ENCODE peak calls at places on chromosomes 11 and 22, in nine cellular contexts. A is HCT116, X is mammary epithelial cell, Z is brain microvascular endothelial cell, T is upper lobe of right lung, I is GM06990, M is IMR-90, E is heart left ventricle, U is OCI-LY7. W is an unnamed sample.

GRCh38 chr11:111086058-111086457 is 159.5 kb upstream of the POU2AF2 start:
- DNase-seq in A (no peak), X (no peak), Z (no peak), T (no peak), I (no peak), M (no peak), E (no peak), U (no peak), W (no peak)

GRCh38 chr11:93775289-93775688 is 8.8 kb upstream of the MED17 start:
- DNase-seq in A (peak), X (no peak), Z (peak), T (no peak), I (no peak), M (no peak), E (no peak), U (peak), W (no peak)

GRCh38 chr22:49962012-49962750 is 1.6 kb downstream of the PIM3 start:
- DNase-seq in A (no peak), X (peak), Z (peak), T (peak), I (peak), M (peak), E (peak), U (peak), W (peak)

GRCh38 chr11:7534030-7534378 is 20.2 kb downstream of the PPFIBP2 start:
- DNase-seq in A (no peak), X (no peak), Z (no peak), T (no peak), I (no peak), M (no peak), E (no peak), U (no peak), W (no peak)

GRCh38 chr22:20210473-20211059 is 57.6 kb downstream of the RTN4R start:
- DNase-seq in A (no peak), X (no peak), Z (no peak), T (no peak), I (no peak), M (no peak), E (no peak), U (no peak), W (no peak)

GRCh38 chr22:47739616-47740015 is 977.2 kb downstream of the TBC1D22A start:
- DNase-seq in A (no peak), X (no peak), Z (no peak), T (no peak), I (no peak), M (no peak), E (no peak), U (no peak), W (no peak)

GRCh38 chr22:49666146-49666809 is 161.4 kb downstream of the BRD1 start:
- DNase-seq in A (no peak), X (no peak), Z (no peak), T (peak), I (no peak), M (no peak), E (no peak), U (no peak), W (no peak)

GRCh38 chr11:25860677-25861445 is 471.1 kb upstream of the ANO3 start:
- DNase-seq in A (no peak), X (no peak), Z (peak), T (no peak), I (no peak), M (peak), E (no peak), U (no peak), W (peak)

GRCh38 chr11:60951611-60951908 is 416 bp downstream of the SLC15A3 start:
- DNase-seq in A (no peak), X (no peak), Z (no peak), T (no peak), I (no peak), M (no peak), E (no peak), U (peak), W (peak)

GRCh38 chr11:84958295-84958694 is 668.8 kb downstream of the DLG2 start:
- DNase-seq in A (no peak), X (no peak), Z (no peak), T (no peak), I (no peak), M (no peak), E (no peak), U (no peak), W (no peak)

GRCh38 chr11:35418282-35418846 is 994 bp downstream of the SLC1A2 start:
- DNase-seq in A (no peak), X (no peak), Z (no peak), T (peak), I (no peak), M (no peak), E (no peak), U (no peak), W (no peak)

GRCh38 chr11:58286249-58286648 is 18.2 kb upstream of the OR10W1 start:
- DNase-seq in A (peak), X (peak), Z (peak), T (no peak), I (no peak), M (peak), E (no peak), U (peak), W (peak)

GRCh38 chr11:35047179-35047578 is 91.8 kb upstream of the CD44 start:
- DNase-seq in A (no peak), X (no peak), Z (no peak), T (no peak), I (peak), M (no peak), E (no peak), U (peak), W (no peak)

GRCh38 chr11:92702037-92702436 is 267.4 kb upstream of the MTNR1B start:
- DNase-seq in A (no peak), X (peak), Z (peak), T (no peak), I (no peak), M (peak), E (no peak), U (no peak), W (no peak)

GRCh38 chr11:33690290-33691050 is 10.2 kb downstream of the C11orf91 start:
- DNase-seq in A (peak), X (peak), Z (peak), T (no peak), I (no peak), M (peak), E (peak), U (no peak), W (peak)

GRCh38 chr11:130407978-130408377 is 20.4 kb downstream of the ADAMTS8 start:
- DNase-seq in A (peak), X (peak), Z (peak), T (no peak), I (no peak), M (peak), E (peak), U (no peak), W (peak)

GRCh38 chr11:61869636-61870428 is 21.5 kb downstream of the FADS3 start:
- DNase-seq in A (no peak), X (no peak), Z (no peak), T (no peak), I (no peak), M (no peak), E (no peak), U (no peak), W (no peak)

GRCh38 chr22:38040953-38041759 is 16.0 kb upstream of the PICK1 start:
- DNase-seq in A (no peak), X (no peak), Z (peak), T (no peak), I (no peak), M (peak), E (no peak), U (no peak), W (no peak)

GRCh38 chr11:5366856-5367255 is 15.5 kb downstream of the OR51B6 start:
- DNase-seq in A (no peak), X (no peak), Z (no peak), T (no peak), I (no peak), M (peak), E (no peak), U (no peak), W (no peak)

GRCh38 chr11:19844806-19845205 is 132.2 kb downstream of the NAV2 start:
- DNase-seq in A (no peak), X (peak), Z (no peak), T (no peak), I (no peak), M (no peak), E (no peak), U (no peak), W (no peak)

GRCh38 chr11:111977141-111978027 is 40.2 kb downstream of the DIXDC1 start:
- DNase-seq in A (no peak), X (peak), Z (peak), T (peak), I (no peak), M (no peak), E (peak), U (no peak), W (no peak)

GRCh38 chr11:102640946-102641345 is 15.8 kb upstream of the MMP20 start:
- DNase-seq in A (no peak), X (no peak), Z (no peak), T (no peak), I (no peak), M (no peak), E (no peak), U (no peak), W (peak)

GRCh38 chr11:69213315-69213714 is 57.6 kb downstream of the SMIM38 start:
- DNase-seq in A (no peak), X (peak), Z (no peak), T (no peak), I (no peak), M (peak), E (peak), U (no peak), W (no peak)

GRCh38 chr11:3008746-3009336 is 16.7 kb upstream of the NAP1L4 start:
- DNase-seq in A (no peak), X (no peak), Z (no peak), T (peak), I (no peak), M (no peak), E (no peak), U (no peak), W (no peak)

GRCh38 chr11:19598876-19599275 is 113.8 kb upstream of the NAV2 start:
- DNase-seq in A (no peak), X (no peak), Z (no peak), T (no peak), I (no peak), M (no peak), E (no peak), U (no peak), W (no peak)

GRCh38 chr11:66814678-66815077 is 28.6 kb upstream of the RCE1 start:
- DNase-seq in A (no peak), X (no peak), Z (no peak), T (no peak), I (no peak), M (no peak), E (no peak), U (no peak), W (no peak)

GRCh38 chr11:1682225-1682901 is 14.6 kb upstream of the KRTAP5-6 start:
- DNase-seq in A (no peak), X (no peak), Z (no peak), T (no peak), I (no peak), M (no peak), E (no peak), U (no peak), W (no peak)

GRCh38 chr11:1202776-1203504 is 19.9 kb upstream of the MUC5B start:
- DNase-seq in A (peak), X (peak), Z (peak), T (peak), I (peak), M (peak), E (peak), U (peak), W (peak)

GRCh38 chr11:114082415-114082748 is 22.9 kb downstream of the ZBTB16 start:
- DNase-seq in A (no peak), X (no peak), Z (no peak), T (no peak), I (no peak), M (no peak), E (no peak), U (no peak), W (peak)

GRCh38 chr11:84914511-84914910 is 712.6 kb downstream of the DLG2 start:
- DNase-seq in A (no peak), X (no peak), Z (no peak), T (no peak), I (no peak), M (no peak), E (no peak), U (no peak), W (no peak)

GRCh38 chr11:129611661-129612566 is 203.7 kb upstream of the TMEM45B start:
- DNase-seq in A (no peak), X (peak), Z (peak), T (no peak), I (no peak), M (no peak), E (no peak), U (no peak), W (no peak)

GRCh38 chr11:117710211-117710610 is 86.8 kb downstream of the DSCAML1 start:
- DNase-seq in A (no peak), X (no peak), Z (no peak), T (peak), I (no peak), M (no peak), E (no peak), U (no peak), W (no peak)

GRCh38 chr11:117703209-117703608 is 93.8 kb downstream of the DSCAML1 start:
- DNase-seq in A (no peak), X (no peak), Z (no peak), T (no peak), I (no peak), M (no peak), E (no peak), U (no peak), W (no peak)

GRCh38 chr11:117705866-117706265 is 91.2 kb downstream of the DSCAML1 start:
- DNase-seq in A (no peak), X (no peak), Z (no peak), T (peak), I (no peak), M (no peak), E (no peak), U (no peak), W (no peak)

GRCh38 chr11:117704416-117705150 is 92.4 kb downstream of the DSCAML1 start:
- DNase-seq in A (no peak), X (peak), Z (no peak), T (peak), I (no peak), M (no peak), E (no peak), U (no peak), W (no peak)

GRCh38 chr11:117706322-117706814 is 90.6 kb downstream of the DSCAML1 start:
- DNase-seq in A (no peak), X (no peak), Z (no peak), T (peak), I (no peak), M (no peak), E (no peak), U (no peak), W (no peak)
- H3K4me3 ChIP-seq in A (no peak), X (no peak), Z (no peak), T (no peak), I (no peak), M (no peak), E (no peak), U (no peak), W (no peak)

GRCh38 chr22:27084130-27084529 is 426.7 kb downstream of the MIAT start:
- DNase-seq in A (no peak), X (no peak), Z (no peak), T (no peak), I (no peak), M (no peak), E (no peak), U (no peak), W (peak)
- TF ChIP-seq CTCF in A (no peak), X (no peak), Z (no peak), T (no peak), I (no peak), M (no peak), E (no peak), U (no peak), W (no peak)

GRCh38 chr11:45885921-45886721 is 670 bp downstream of the MAPK8IP1 start:
- DNase-seq in A (no peak), X (no peak), Z (no peak), T (no peak), I (no peak), M (no peak), E (no peak), U (no peak), W (no peak)
- H3K4me3 ChIP-seq in A (peak), X (peak), Z (peak), T (peak), I (no peak), M (peak), E (peak), U (peak), W (peak)

GRCh38 chr22:43476341-43476740 is 64.5 kb downstream of the MPPED1 start:
- DNase-seq in A (no peak), X (no peak), Z (no peak), T (no peak), I (no peak), M (no peak), E (no peak), U (no peak), W (no peak)
- TF ChIP-seq CTCF in A (peak), X (no peak), Z (no peak), T (no peak), I (no peak), M (no peak), E (no peak), U (no peak), W (no peak)

GRCh38 chr22:29912141-29912540 is 29.2 kb downstream of the MTMR3 start:
- DNase-seq in A (no peak), X (no peak), Z (no peak), T (no peak), I (no peak), M (no peak), E (no peak), U (no peak), W (no peak)

GRCh38 chr22:29914991-29915390 is 32.0 kb downstream of the MTMR3 start:
- DNase-seq in A (no peak), X (no peak), Z (no peak), T (no peak), I (no peak), M (no peak), E (no peak), U (no peak), W (peak)

GRCh38 chr22:29912605-29913398 is 29.8 kb downstream of the MTMR3 start:
- DNase-seq in A (no peak), X (peak), Z (peak), T (no peak), I (no peak), M (peak), E (peak), U (no peak), W (peak)

GRCh38 chr22:29916007-29916544 is 33.1 kb downstream of the MTMR3 start:
- DNase-seq in A (no peak), X (no peak), Z (no peak), T (no peak), I (no peak), M (peak), E (no peak), U (no peak), W (peak)

GRCh38 chr22:29914165-29914564 is 31.2 kb downstream of the MTMR3 start:
- DNase-seq in A (no peak), X (peak), Z (peak), T (no peak), I (no peak), M (peak), E (no peak), U (no peak), W (peak)
- H3K4me3 ChIP-seq in A (no peak), X (no peak), Z (no peak), T (no peak), I (no peak), M (no peak), E (no peak), U (no peak), W (no peak)

GRCh38 chr11:83051760-83052671 is 19.7 kb downstream of the RAB30 start:
- DNase-seq in A (no peak), X (peak), Z (peak), T (no peak), I (no peak), M (peak), E (peak), U (no peak), W (peak)

GRCh38 chr11:83056204-83056603 is 15.5 kb downstream of the RAB30 start:
- DNase-seq in A (no peak), X (no peak), Z (no peak), T (no peak), I (no peak), M (no peak), E (no peak), U (no peak), W (no peak)

GRCh38 chr11:83057721-83058120 is 14.0 kb downstream of the RAB30 start:
- DNase-seq in A (no peak), X (no peak), Z (no peak), T (no peak), I (no peak), M (no peak), E (no peak), U (no peak), W (no peak)

GRCh38 chr11:83054904-83055380 is 16.8 kb downstream of the RAB30 start:
- DNase-seq in A (no peak), X (peak), Z (no peak), T (no peak), I (no peak), M (no peak), E (no peak), U (peak), W (no peak)

GRCh38 chr11:83054001-83054400 is 17.7 kb downstream of the RAB30 start:
- DNase-seq in A (no peak), X (no peak), Z (no peak), T (no peak), I (peak), M (no peak), E (no peak), U (peak), W (peak)
- TF ChIP-seq CTCF in A (no peak), X (no peak), Z (no peak), T (no peak), I (no peak), M (no peak), E (no peak), U (no peak), W (no peak)

W was measured in fibroblast of villous mesenchyme.